ENCODE peak calls at places on chromosomes 7 and 10, in five cellular contexts. E is NCI-H1105, K is prostate gland, V is EL, R is HT1080. Z is an unnamed sample.

GRCh38 chr7:134865001-134865845 is 85.8 kb downstream of the CALD1 start:
- DNase-seq in E (no peak), K (no peak), V (peak; percentile 54), R (no peak), Z (no peak)

GRCh38 chr10:133134411-133135115 is 25.5 kb upstream of the KNDC1 start:
- DNase-seq in E (no peak), K (no peak), V (no peak), R (no peak), Z (peak; percentile 32)

GRCh38 chr7:157432957-157433576 is 96.3 kb downstream of the DNAJB6 start:
- DNase-seq in E (peak; percentile 47), K (peak; percentile 23), V (peak; percentile 33), R (peak; percentile 28), Z (peak; percentile 70)

GRCh38 chr7:99699946-99700345 is 20.1 kb upstream of the CYP3A5 start:
- DNase-seq in E (no peak), K (no peak), V (no peak), R (no peak), Z (no peak)

GRCh38 chr7:32803742-32804141 is 87.8 kb downstream of the KBTBD2 start:
- DNase-seq in E (no peak), K (no peak), V (no peak), R (no peak), Z (no peak)

GRCh38 chr10:18312385-18313145 is 172.3 kb downstream of the CACNB2 start:
- DNase-seq in E (peak; percentile 3), K (no peak), V (peak; percentile 37), R (peak; percentile 48), Z (peak; percentile 76)

GRCh38 chr10:102118867-102119266 is 1.3 kb downstream of the LDB1 start:
- DNase-seq in E (no peak), K (peak; percentile 44), V (peak; percentile 37), R (no peak), Z (peak; percentile 49)

GRCh38 chr7:129496653-129497052 is 5.7 kb upstream of the SMKR1 start:
- DNase-seq in E (no peak), K (no peak), V (no peak), R (no peak), Z (no peak)

GRCh38 chr10:48455392-48456151 is 149.1 kb downstream of the MAPK8 start:
- DNase-seq in E (no peak), K (no peak), V (no peak), R (no peak), Z (no peak)

GRCh38 chr10:92328999-92329398 is 38.0 kb downstream of the MARCHF5 start:
- DNase-seq in E (no peak), K (no peak), V (no peak), R (no peak), Z (no peak)

GRCh38 chr10:128468462-128468861 is 342.2 kb upstream of the MKI67 start:
- DNase-seq in E (no peak), K (peak; percentile 54), V (no peak), R (no peak), Z (no peak)

GRCh38 chr10:52485486-52485885 is 171.4 kb downstream of the DKK1 start:
- DNase-seq in E (no peak), K (no peak), V (no peak), R (no peak), Z (no peak)

GRCh38 chr7:105011771-105012502 is 2.1 kb upstream of the KMT2E start:
- DNase-seq in E (no peak), K (no peak), V (peak; percentile 39), R (peak; percentile 36), Z (peak; percentile 47)

GRCh38 chr7:30406664-30407425 is 71.7 kb downstream of the NOD1 start:
- DNase-seq in E (no peak), K (peak; percentile 81), V (no peak), R (no peak), Z (no peak)

GRCh38 chr10:62816179-62817119 is at the start of gene EGR2:
- DNase-seq in E (peak; percentile 65), K (peak; percentile 93), V (peak; percentile 92), R (peak; percentile 90), Z (peak; percentile 90)

GRCh38 chr7:67341153-67341768 is 344.6 kb downstream of the TYW1 start:
- DNase-seq in E (no peak), K (no peak), V (no peak), R (no peak), Z (no peak)

GRCh38 chr10:70368774-70369482 is 13.5 kb downstream of the LRRC20 start:
- DNase-seq in E (no peak), K (no peak), V (no peak), R (no peak), Z (no peak)

GRCh38 chr10:124691448-124692435 is 52.4 kb downstream of the FAM53B start:
- DNase-seq in E (no peak), K (no peak), V (no peak), R (no peak), Z (no peak)

Z was measured in SK-MEL-5.